ENCODE peak calls at places on chromosomes 11 and 22, in eight cellular contexts. E is endothelial cell of umbilical vein, D is spleen, M is body of pancreas, J is transverse colon, K is WERI-Rb-1, T is heart left ventricle, G is thoracic aorta. H is an unnamed sample.
A peak's percentile ranks its signal among the peaks of the same experiment; 100 is the strongest.

GRCh38 chr11:69325446-69325845 is 31.5 kb downstream of the MYEOV start:
- DNase-seq in E (no peak), D (no peak), M (no peak), J (no peak), K (no peak), T (no peak), G (no peak), H (no peak)

GRCh38 chr11:74870485-74870884 is 78.4 kb downstream of the XRRA1 start:
- DNase-seq in E (peak; percentile 49), D (no peak), M (no peak), J (no peak), K (peak; percentile 22), T (no peak), G (no peak), H (no peak)

GRCh38 chr22:38144025-38144405 is 33.5 kb upstream of the BAIAP2L2 start:
- DNase-seq in E (no peak), D (no peak), M (no peak), J (no peak), K (peak; percentile 61), T (no peak), G (no peak), H (no peak)

GRCh38 chr11:86805873-86806310 is 5.5 kb downstream of the PRSS23 start:
- DNase-seq in E (peak; percentile 24), D (no peak), M (no peak), J (no peak), K (no peak), T (no peak), G (no peak), H (no peak)

GRCh38 chr22:27105142-27106025 is 448.0 kb downstream of the MIAT start:
- DNase-seq in E (peak; percentile 80), D (no peak), M (peak; percentile 56), J (peak; percentile 46), K (no peak), T (peak; percentile 80), G (peak; percentile 60), H (no peak)

GRCh38 chr22:39293766-39294368 is 25.6 kb downstream of the RPL3 start:
- DNase-seq in E (no peak), D (no peak), M (no peak), J (no peak), K (no peak), T (no peak), G (no peak), H (no peak)

GRCh38 chr11:125947419-125948277 is 1.8 kb downstream of the VSIG10L2 start:
- DNase-seq in E (no peak), D (no peak), M (no peak), J (no peak), K (no peak), T (no peak), G (no peak), H (no peak)

GRCh38 chr22:23279781-23280180 is 99.5 kb downstream of the BCR start:
- DNase-seq in E (no peak), D (no peak), M (no peak), J (no peak), K (no peak), T (no peak), G (no peak), H (no peak)

GRCh38 chr22:19874307-19875060 is 19.8 kb upstream of the GNB1L start:
- DNase-seq in E (peak; percentile 77), D (peak; percentile 75), M (no peak), J (no peak), K (peak; percentile 85), T (peak; percentile 26), G (no peak), H (no peak)

GRCh38 chr11:63547076-63547475 is 10.5 kb downstream of the PLAAT4 start:
- DNase-seq in E (no peak), D (no peak), M (no peak), J (no peak), K (no peak), T (no peak), G (no peak), H (no peak)

GRCh38 chr22:39665229-39665628 is 94.7 kb downstream of the CACNA1I start:
- DNase-seq in E (no peak), D (no peak), M (no peak), J (no peak), K (no peak), T (no peak), G (no peak), H (no peak)

GRCh38 chr11:20364412-20364792 is 888 bp downstream of the HTATIP2 start:
- DNase-seq in E (no peak), D (no peak), M (no peak), J (peak; percentile 21), K (no peak), T (no peak), G (no peak), H (no peak)

GRCh38 chr22:23256986-23257888 is 76.9 kb downstream of the BCR start:
- DNase-seq in E (no peak), D (no peak), M (peak; percentile 24), J (peak; percentile 64), K (no peak), T (peak; percentile 75), G (peak; percentile 65), H (no peak)

GRCh38 chr22:33116846-33117547 is 58.8 kb upstream of the SYN3 start:
- DNase-seq in E (no peak), D (no peak), M (no peak), J (no peak), K (no peak), T (no peak), G (no peak), H (no peak)

GRCh38 chr11:23540101-23540561 is 679.9 kb upstream of the CCDC179 start:
- DNase-seq in E (peak; percentile 61), D (no peak), M (peak; percentile 15), J (no peak), K (peak; percentile 45), T (no peak), G (no peak), H (peak; percentile 54)

GRCh38 chr22:26547426-26547825 is 35.2 kb upstream of the TFIP11 start:
- DNase-seq in E (no peak), D (no peak), M (no peak), J (no peak), K (no peak), T (no peak), G (no peak), H (no peak)

GRCh38 chr11:64594159-64594939 is 3.3 kb downstream of the SLC22A12 start:
- DNase-seq in E (no peak), D (peak; percentile 15), M (no peak), J (no peak), K (no peak), T (peak; percentile 5), G (no peak), H (no peak)

GRCh38 chr11:315051-315481 is 1.2 kb downstream of the IFITM1 start:
- DNase-seq in E (no peak), D (peak; percentile 78), M (no peak), J (no peak), K (no peak), T (no peak), G (no peak), H (no peak)
- H3K4me3 ChIP-seq in E (no peak overlapping the region), D (peak overlapping the region; percentile 89), M (no peak overlapping the region), J (peak overlapping the region; percentile 27), K (no peak overlapping the region), T (peak overlapping the region; percentile 56), G (peak overlapping the region; percentile 57), H (peak overlapping the region; percentile 32)

DNA sequence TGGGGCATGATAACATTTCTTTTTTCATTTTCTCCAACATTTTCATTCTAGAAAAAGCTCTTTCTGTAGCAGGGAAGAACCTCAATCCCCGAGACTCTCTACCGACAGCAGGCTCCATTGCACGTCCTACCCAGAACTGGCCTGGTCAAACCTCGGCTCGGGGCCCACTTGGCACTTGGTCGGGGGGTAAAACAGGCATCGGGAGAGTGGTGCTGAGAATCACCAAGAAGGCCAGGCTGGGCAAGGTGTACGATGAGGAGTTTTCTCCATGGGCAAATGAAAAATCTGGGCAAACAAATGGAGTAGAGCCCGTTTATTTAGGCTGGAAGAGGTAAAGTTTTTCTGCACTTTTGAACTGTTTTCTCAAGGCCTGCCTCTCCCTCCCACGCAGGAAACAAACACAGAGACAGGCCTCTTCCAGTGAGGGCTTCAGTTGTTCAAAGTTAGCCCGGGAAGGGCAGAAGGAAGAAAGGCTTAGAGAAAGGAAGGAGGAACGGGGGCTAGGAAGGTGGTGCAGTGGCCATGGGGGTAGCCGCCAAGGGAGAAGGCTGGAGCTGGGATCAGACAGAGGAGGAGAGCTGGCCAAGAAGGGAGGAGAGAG is 87.6 kb downstream of the ETS1 start:
- DNase-seq in E (peak; percentile 49), D (no peak), M (no peak), J (no peak), K (no peak), T (no peak), G (no peak), H (no peak)
- H3K27ac ChIP-seq in E (peak overlapping the region; percentile 94), D (peak overlapping the region; percentile 99), M (no peak overlapping the region), J (peak overlapping the region; percentile 92), K (no peak overlapping the region), T (peak overlapping the region; percentile 67), G (peak overlapping the region; percentile 74), H (no peak overlapping the region)

DNA sequence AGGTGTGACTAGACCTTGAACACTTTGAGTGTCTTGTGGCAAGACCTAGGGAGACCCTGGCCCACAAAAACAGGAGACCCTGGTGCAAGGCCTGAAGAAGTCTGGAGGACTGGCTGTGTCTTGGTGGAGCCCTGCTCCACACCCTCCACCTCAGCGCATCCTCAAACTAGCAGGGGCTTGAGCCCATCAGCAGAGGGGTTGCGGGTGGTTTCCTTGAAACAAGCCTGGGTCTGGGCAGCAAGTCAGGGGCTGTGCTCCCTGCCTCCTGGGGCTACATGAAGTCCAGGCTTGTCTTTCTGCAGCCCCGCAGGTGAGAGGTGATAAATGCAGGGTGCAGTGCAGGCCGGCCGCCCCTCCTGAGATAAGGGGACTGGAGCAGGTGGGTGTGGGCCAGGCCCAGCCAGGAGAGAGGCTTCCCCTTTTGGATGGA is 2.9 kb downstream of the CDKN1C start:
- DNase-seq in E (no peak), D (no peak), M (no peak), J (no peak), K (peak; percentile 27), T (peak; percentile 27), G (no peak), H (no peak)
- H3K4me3 ChIP-seq in E (no peak overlapping the region), D (peak overlapping the region; percentile 94), M (no peak overlapping the region), J (no peak overlapping the region), K (no peak overlapping the region), T (peak overlapping the region; percentile 67), G (peak overlapping the region; percentile 98), H (no peak overlapping the region)

GRCh38 chr11:67499808-67500793 is 5.1 kb downstream of the PITPNM1 start:
- DNase-seq in E (no peak), D (peak; percentile 72), M (no peak), J (no peak), K (no peak), T (no peak), G (no peak), H (no peak)

GRCh38 chr11:67496113-67496512 is 9.1 kb downstream of the PITPNM1 start:
- DNase-seq in E (no peak), D (no peak), M (no peak), J (no peak), K (peak; percentile 4), T (no peak), G (no peak), H (no peak)

GRCh38 chr11:67498544-67498972 is 6.6 kb downstream of the PITPNM1 start:
- DNase-seq in E (no peak), D (peak; percentile 75), M (no peak), J (no peak), K (no peak), T (peak; percentile 63), G (no peak), H (no peak)

GRCh38 chr11:67495234-67496005 is 9.7 kb downstream of the PITPNM1 start:
- DNase-seq in E (no peak), D (no peak), M (no peak), J (no peak), K (no peak), T (no peak), G (no peak), H (no peak)

GRCh38 chr11:67497656-67498291 is 7.4 kb downstream of the PITPNM1 start:
- DNase-seq in E (no peak), D (no peak), M (no peak), J (no peak), K (no peak), T (no peak), G (no peak), H (no peak)
- H3K27ac ChIP-seq in E (no peak overlapping the region), D (no peak overlapping the region), M (no peak overlapping the region), J (no peak overlapping the region), K (no peak overlapping the region), T (no peak overlapping the region), G (no peak overlapping the region), H (no peak overlapping the region)